ENCODE peak calls at places on chromosome 5, in four cellular contexts. K is keratinocyte, I is Panc1, Q is H7. L is an unnamed sample. For H3K36me3, the result is how much of the 10 kb centered on the place peaks cover.

GRCh38 chr5:39202594-39203290 is 16.6 kb downstream of the FYB1 start:
- DNase-seq in K (no peak), Q (no peak), I (no peak), L (no peak)

GRCh38 chr5:1509346-1510085 is 14.2 kb downstream of the LPCAT1 start:
- DNase-seq in I (no peak), K (no peak), Q (no peak), L (peak)

GRCh38 chr5:95600557-95600956 is 19.3 kb upstream of the GPR150 start:
- DNase-seq in I (no peak), Q (no peak), K (no peak), L (no peak)

GRCh38 chr5:1536298-1537165 is 12.8 kb upstream of the LPCAT1 start:
- DNase-seq in I (no peak), K (peak), Q (no peak), L (peak)

GRCh38 chr5:170467000-170467707 is 36.7 kb upstream of the KCNIP1 start:
- DNase-seq in Q (no peak), I (peak), K (peak), L (no peak)

GRCh38 chr5:54021413-54022155 is 288.8 kb downstream of the ARL15 start:
- DNase-seq in Q (no peak), I (no peak), K (no peak), L (no peak)

GRCh38 chr5:142287096-142287972 is 37.5 kb downstream of the SPRY4 start:
- DNase-seq in K (no peak), I (no peak), Q (peak), L (peak)

GRCh38 chr5:123278284-123278683 is 144.9 kb downstream of the CEP120 start:
- DNase-seq in I (no peak), Q (no peak), K (no peak), L (no peak)

GRCh38 chr5:76971471-76971870 is 18.6 kb downstream of the CRHBP start:
- DNase-seq in K (no peak), Q (no peak), I (no peak), L (no peak)

GRCh38 chr5:169723103-169723831 is 86.2 kb downstream of the DOCK2 start:
- DNase-seq in I (no peak), Q (no peak), K (no peak), L (no peak)

GRCh38 chr5:56838409-56839039 is 23.2 kb downstream of the MAP3K1 start:
- DNase-seq in K (no peak), I (no peak), Q (peak), L (no peak)

GRCh38 chr5:178895615-178896571 is at the start of gene ZFP2:
- DNase-seq in K (no peak), Q (peak), I (no peak), L (peak)

GRCh38 chr5:95662946-95663345 is 16.4 kb downstream of the RFESD start:
- DNase-seq in K (no peak), I (no peak), Q (no peak), L (no peak)

GRCh38 chr5:172380261-172380991 is 73.9 kb downstream of the SH3PXD2B start:
- DNase-seq in I (no peak), K (no peak), Q (no peak), L (no peak)

GRCh38 chr5:152349683-152350526 is 55.2 kb downstream of the NMUR2 start:
- DNase-seq in K (no peak), I (peak), Q (peak), L (peak)

GRCh38 chr5:57247765-57248164 is 73.9 kb downstream of the GPBP1 start:
- DNase-seq in K (no peak), I (no peak), Q (no peak), L (no peak)

GRCh38 chr5:81162501-81162900 is 70.6 kb upstream of the CKMT2 start:
- DNase-seq in I (no peak), K (no peak), Q (no peak), L (no peak)

GRCh38 chr5:146344155-146345118 is 5.8 kb downstream of the POU4F3 start:
- DNase-seq in I (no peak), K (no peak), Q (peak), L (peak)

GRCh38 chr5:141760193-141760592 is 78.2 kb upstream of the ARAP3 start:
- DNase-seq in Q (no peak), K (no peak), I (no peak), L (no peak)

GRCh38 chr5:13107553-13107952 is 836.9 kb downstream of the DNAH5 start:
- DNase-seq in K (no peak), I (no peak), Q (no peak), L (no peak)

GRCh38 chr5:135382131-135382530 is 16.9 kb downstream of the MACROH2A1 start:
- DNase-seq in Q (no peak), K (no peak), I (no peak), L (no peak)
- H3K36me3 ChIP-seq in Q (under half), K (under half), I (under half), L (half or more)

GRCh38 chr5:131509811-131510210 is 125.2 kb downstream of the RAPGEF6 start:
- DNase-seq in K (no peak), I (no peak), Q (no peak), L (no peak)

DNA sequence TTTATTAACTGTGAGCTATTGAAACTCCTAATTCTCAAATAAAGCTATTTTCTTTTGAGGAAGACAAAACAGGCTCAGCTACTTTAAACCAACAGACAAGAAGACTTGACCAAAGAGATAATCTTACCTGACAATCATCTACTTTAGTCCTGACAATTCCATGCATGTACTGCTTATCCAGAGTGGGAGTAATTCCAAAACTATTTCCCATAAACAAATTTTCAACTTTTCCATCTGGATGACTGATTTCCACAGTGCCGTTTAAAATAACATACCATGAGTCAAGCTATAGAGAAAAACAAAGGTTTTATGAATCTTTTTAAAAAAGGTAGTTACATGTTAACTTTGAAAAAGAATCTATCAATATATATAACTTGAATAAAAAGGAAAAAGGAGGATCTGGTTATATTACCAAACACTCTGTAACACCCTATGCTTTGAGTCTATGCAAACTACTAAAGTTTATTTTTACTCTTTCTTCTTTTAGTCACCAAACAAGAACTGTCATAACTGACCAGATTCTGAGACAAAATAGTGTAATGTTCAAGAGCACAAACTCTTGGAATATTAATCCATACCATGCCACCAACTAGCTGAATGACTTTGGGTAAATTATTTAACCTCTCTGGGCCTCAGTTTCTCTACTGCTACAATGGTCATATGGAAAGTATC is 129.7 kb downstream of the RAPGEF6 start:
- DNase-seq in K (no peak), Q (no peak), I (no peak), L (no peak)
- H3K36me3 ChIP-seq in K (under half), Q (under half), I (under half), L (half or more)

DNA sequence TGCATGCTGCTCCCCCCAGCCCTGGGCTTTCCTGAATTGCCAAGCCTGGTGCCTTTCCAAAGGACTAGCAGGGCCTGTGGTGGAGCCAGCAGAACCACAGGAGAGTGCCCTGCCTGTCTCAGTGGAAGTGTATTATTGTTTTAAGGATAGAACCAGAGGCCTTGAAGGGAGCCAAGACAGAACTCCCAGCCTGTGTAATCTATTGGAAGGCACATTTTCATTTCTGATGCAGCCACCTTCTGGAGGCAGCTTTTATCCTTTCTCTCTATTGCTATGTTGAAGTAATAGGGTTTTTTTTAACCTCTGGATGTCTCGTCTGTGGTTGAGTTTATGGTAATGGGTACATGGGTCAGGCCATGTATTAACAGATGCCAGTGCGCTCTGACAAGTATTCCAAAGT is 29.3 kb downstream of the RNF44 start:
- DNase-seq in K (no peak), I (no peak), Q (no peak), L (no peak)
- H3K36me3 ChIP-seq in K (under half), I (under half), Q (under half), L (half or more)

GRCh38 chr5:32392039-32392438 is 52.5 kb downstream of the ZFR start:
- DNase-seq in K (no peak), I (no peak), Q (no peak), L (no peak)
- H3K36me3 ChIP-seq in K (under half), I (under half), Q (under half), L (half or more)

DNA sequence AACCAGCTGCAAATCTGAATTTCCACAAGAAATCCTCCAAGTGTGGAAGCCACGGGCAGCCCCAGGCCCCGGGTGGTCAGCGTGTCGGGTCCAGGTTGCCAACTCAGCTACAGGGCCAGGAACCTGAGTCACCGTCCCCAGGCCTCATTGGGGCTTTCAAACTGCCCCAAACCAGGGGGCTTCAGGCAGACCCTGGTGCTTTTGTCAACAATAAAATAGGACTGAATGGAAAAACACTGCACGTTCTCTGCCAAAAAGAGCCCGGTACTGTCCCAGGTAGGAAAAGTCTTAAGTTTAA is 24.0 kb downstream of the GFPT2 start:
- DNase-seq in I (no peak), K (no peak), Q (no peak), L (no peak)
- H3K36me3 ChIP-seq in I (under half), K (under half), Q (under half), L (half or more)

GRCh38 chr5:67154518-67155206 is 41.9 kb downstream of the CD180 start:
- DNase-seq in I (no peak), K (no peak), Q (no peak), L (no peak)

GRCh38 chr5:67152400-67152799 is 44.2 kb downstream of the CD180 start:
- DNase-seq in I (no peak), K (no peak), Q (no peak), L (no peak)

GRCh38 chr5:67156976-67157583 is 39.5 kb downstream of the CD180 start:
- DNase-seq in I (peak), Q (peak), K (no peak), L (peak)

GRCh38 chr5:67149933-67150523 is 46.6 kb downstream of the CD180 start:
- DNase-seq in I (no peak), K (no peak), Q (peak), L (no peak)

GRCh38 chr5:67153292-67153691 is 43.3 kb downstream of the CD180 start:
- DNase-seq in K (no peak), I (no peak), Q (no peak), L (no peak)
- H3K36me3 ChIP-seq in K (under half), I (under half), Q (under half), L (under half)

GRCh38 chr5:115616492-115616891 is 9.3 kb downstream of the TMED7 start:
- DNase-seq in I (no peak), K (no peak), Q (no peak), L (no peak)
- H3K36me3 ChIP-seq in I (under half), K (under half), Q (under half), L (half or more)

DNA sequence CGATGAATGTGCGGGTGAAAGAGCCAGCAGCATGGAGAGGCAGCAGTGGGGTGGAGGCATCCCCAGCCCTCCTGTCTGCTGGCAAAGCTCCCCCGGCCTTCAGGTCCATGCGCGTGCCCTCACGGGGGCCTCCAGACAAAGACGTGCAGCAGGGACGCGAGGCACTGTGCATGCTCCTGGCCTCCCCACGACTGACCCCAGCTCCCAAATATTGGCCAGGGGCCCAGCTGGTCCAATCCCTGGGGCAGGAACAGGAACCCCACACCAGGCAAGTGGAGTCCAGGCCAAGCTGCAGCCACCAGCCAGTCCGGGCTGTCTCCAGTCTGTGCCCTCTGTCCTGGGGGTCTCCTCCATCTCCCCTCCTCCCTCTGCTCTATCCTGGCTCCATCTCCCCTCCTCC is 33.5 kb upstream of the LRRC14B start:
- DNase-seq in I (no peak), Q (peak), K (no peak), L (peak)
- H3K36me3 ChIP-seq in I (under half), Q (under half), K (under half), L (under half)

DNA sequence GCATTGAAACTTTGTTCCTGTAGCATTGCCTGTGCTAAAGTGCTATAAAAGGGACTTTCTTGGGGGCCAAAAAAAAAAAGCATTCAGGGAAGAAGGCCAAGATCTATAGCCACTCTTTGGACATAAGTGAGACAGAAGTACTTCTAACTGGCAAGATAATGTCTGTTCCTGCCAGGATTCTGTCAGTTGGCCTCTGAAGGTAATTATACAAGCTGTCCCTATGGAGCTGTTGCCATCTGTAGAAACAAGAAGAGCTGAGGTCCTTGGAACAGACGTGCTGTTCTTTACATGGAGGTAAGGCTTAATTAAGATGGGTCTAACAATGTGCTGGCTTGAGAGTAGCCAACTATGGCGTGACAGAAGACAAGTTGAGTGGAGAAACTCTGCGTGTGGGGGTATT is 9.7 kb downstream of the KIF20A start:
- DNase-seq in I (no peak), K (no peak), Q (no peak), L (no peak)
- H3K36me3 ChIP-seq in I (under half), K (under half), Q (half or more), L (half or more)

GRCh38 chr5:154878642-154879335 is 20.4 kb downstream of the CNOT8 start:
- DNase-seq in Q (no peak), K (no peak), I (no peak), L (peak)

GRCh38 chr5:154868702-154869101 is 10.3 kb downstream of the CNOT8 start:
- DNase-seq in K (no peak), Q (peak), I (no peak), L (peak)

GRCh38 chr5:154871732-154872131 is 13.3 kb downstream of the CNOT8 start:
- DNase-seq in Q (no peak), I (no peak), K (no peak), L (no peak)

DNA sequence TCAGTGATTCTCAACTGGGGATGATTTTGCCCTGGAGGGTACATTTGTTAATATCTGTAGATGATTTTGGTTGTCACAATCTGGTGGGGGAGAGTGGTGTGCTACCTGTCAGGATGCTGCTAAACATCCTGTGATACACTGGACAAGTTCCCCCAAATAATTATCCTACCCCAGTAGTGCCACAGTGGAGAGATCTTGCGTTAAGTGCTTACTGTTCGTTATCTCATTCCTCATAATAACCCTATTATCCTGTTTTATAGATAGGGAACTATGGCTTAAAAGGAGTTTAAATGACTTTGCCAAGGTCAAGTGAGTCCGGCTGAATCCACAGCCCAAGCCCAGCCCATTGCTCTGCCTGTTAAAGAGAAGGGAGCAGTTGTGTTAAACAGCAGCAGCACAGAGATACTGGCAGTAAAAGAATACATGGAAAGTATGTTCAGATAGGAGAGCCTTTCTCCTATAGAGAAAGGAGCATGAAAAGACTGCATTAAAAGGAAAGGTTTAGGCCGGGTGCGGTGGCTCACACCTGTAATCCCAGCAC is 15.4 kb downstream of the CNOT8 start:
- DNase-seq in K (no peak), Q (no peak), I (no peak), L (peak)
- H3K36me3 ChIP-seq in K (under half), Q (under half), I (under half), L (half or more)